ENCODE peak calls at places on chromosomes 12 and 14, in six cellular contexts. C, R, D, X, H and V are unnamed samples.
A peak's percentile ranks its signal among the peaks of the same experiment; 100 is the strongest.

GRCh38 chr12:106114084-106115068 is 24.4 kb downstream of the NUAK1 start:
- DNase-seq in C (no peak), R (no peak), D (no peak), X (no peak), H (no peak), V (no peak)

GRCh38 chr12:43316506-43316905 is 235.5 kb downstream of the ADAMTS20 start:
- DNase-seq in C (no peak), R (no peak), D (no peak), X (no peak), H (no peak), V (no peak)

GRCh38 chr12:119061208-119061796 is 80.0 kb downstream of the SRRM4 start:
- DNase-seq in C (no peak), R (peak; percentile 86), D (peak; percentile 76), X (no peak), H (no peak), V (no peak)

GRCh38 chr12:92719674-92720073 is 16.9 kb downstream of the PLEKHG7 start:
- DNase-seq in C (no peak), R (no peak), D (no peak), X (no peak), H (no peak), V (no peak)

GRCh38 chr12:62426095-62426488 is 40.5 kb upstream of the MON2 start:
- DNase-seq in C (no peak), R (no peak), D (no peak), X (no peak), H (no peak), V (no peak)

GRCh38 chr12:89685363-89685972 is 23.2 kb downstream of the ATP2B1 start:
- DNase-seq in C (no peak), R (no peak), D (no peak), X (no peak), H (no peak), V (no peak)

GRCh38 chr12:70722584-70723343 is 85.5 kb upstream of the PTPRB start:
- DNase-seq in C (no peak), R (no peak), D (no peak), X (no peak), H (no peak), V (no peak)

GRCh38 chr12:29782821-29783772 is 645 bp downstream of the TMTC1 start:
- DNase-seq in C (no peak), R (peak; percentile 36), D (peak; percentile 84), X (no peak), H (no peak), V (no peak)

GRCh38 chr12:54189198-54189539 is 384 bp upstream of the SMUG1 start:
- DNase-seq in C (no peak), R (no peak), D (no peak), X (no peak), H (no peak), V (no peak)

GRCh38 chr12:88553941-88554658 is 26.2 kb downstream of the KITLG start:
- DNase-seq in C (peak; percentile 71), R (peak; percentile 10), D (no peak), X (no peak), H (no peak), V (peak; percentile 69)

GRCh38 chr14:97290977-97291376 is 493.8 kb downstream of the VRK1 start:
- DNase-seq in C (no peak), R (no peak), D (no peak), X (no peak), H (no peak), V (no peak)

GRCh38 chr12:2023365-2023764 is 19.1 kb upstream of the DCP1B start:
- DNase-seq in C (no peak), R (no peak), D (no peak), X (no peak), H (no peak), V (no peak)

GRCh38 chr14:56055521-56055920 is 62.7 kb upstream of the PELI2 start:
- DNase-seq in C (no peak), R (no peak), D (no peak), X (no peak), H (no peak), V (no peak)

GRCh38 chr14:57492859-57493258 is 798 bp downstream of the CCDC198 start:
- DNase-seq in C (peak; percentile 61), R (no peak), D (no peak), X (no peak), H (no peak), V (peak; percentile 28)

GRCh38 chr14:23121401-23121800 is 2.3 kb upstream of the CEBPE start:
- DNase-seq in C (peak; percentile 31), R (peak; percentile 57), D (peak; percentile 70), X (no peak), H (no peak), V (no peak)

GRCh38 chr14:36663404-36664321 is 2.0 kb downstream of the PAX9 start:
- DNase-seq in C (no peak), R (no peak), D (peak; percentile 54), X (no peak), H (no peak), V (no peak)

GRCh38 chr14:32635103-32635719 is 303.5 kb upstream of the NPAS3 start:
- DNase-seq in C (peak; percentile 18), R (no peak), D (no peak), X (no peak), H (no peak), V (no peak)

GRCh38 chr14:105084741-105085571 is 19.7 kb upstream of the GPR132 start:
- DNase-seq in C (no peak), R (no peak), D (peak; percentile 52), X (no peak), H (no peak), V (no peak)

GRCh38 chr12:88206636-88207035 is 64.5 kb downstream of the TMTC3 start:
- DNase-seq in C (peak; percentile 55), R (peak; percentile 10), D (no peak), X (no peak), H (no peak), V (peak; percentile 40)

GRCh38 chr12:57803317-57803893 is 15.1 kb downstream of the AVIL start:
- DNase-seq in C (peak; percentile 17), R (peak; percentile 74), D (no peak), X (peak; percentile 69), H (no peak), V (no peak)

GRCh38 chr14:78448483-78449094 is 278.4 kb downstream of the NRXN3 start:
- DNase-seq in C (no peak), R (peak; percentile 69), D (no peak), X (peak; percentile 52), H (no peak), V (no peak)

GRCh38 chr12:14999421-15000047 is 26.7 kb downstream of the PDE6H start:
- DNase-seq in C (no peak), R (no peak), D (no peak), X (no peak), H (no peak), V (peak; percentile 56)

GRCh38 chr12:14998941-14999340 is 26.1 kb downstream of the PDE6H start:
- DNase-seq in C (no peak), R (no peak), D (no peak), X (no peak), H (no peak), V (no peak)

GRCh38 chr12:15000575-15000974 is 27.7 kb downstream of the PDE6H start:
- DNase-seq in C (no peak), R (no peak), D (no peak), X (no peak), H (no peak), V (no peak)

GRCh38 chr12:15004401-15004800 is 31.6 kb downstream of the PDE6H start:
- DNase-seq in C (no peak), R (no peak), D (no peak), X (no peak), H (no peak), V (no peak)

DNA sequence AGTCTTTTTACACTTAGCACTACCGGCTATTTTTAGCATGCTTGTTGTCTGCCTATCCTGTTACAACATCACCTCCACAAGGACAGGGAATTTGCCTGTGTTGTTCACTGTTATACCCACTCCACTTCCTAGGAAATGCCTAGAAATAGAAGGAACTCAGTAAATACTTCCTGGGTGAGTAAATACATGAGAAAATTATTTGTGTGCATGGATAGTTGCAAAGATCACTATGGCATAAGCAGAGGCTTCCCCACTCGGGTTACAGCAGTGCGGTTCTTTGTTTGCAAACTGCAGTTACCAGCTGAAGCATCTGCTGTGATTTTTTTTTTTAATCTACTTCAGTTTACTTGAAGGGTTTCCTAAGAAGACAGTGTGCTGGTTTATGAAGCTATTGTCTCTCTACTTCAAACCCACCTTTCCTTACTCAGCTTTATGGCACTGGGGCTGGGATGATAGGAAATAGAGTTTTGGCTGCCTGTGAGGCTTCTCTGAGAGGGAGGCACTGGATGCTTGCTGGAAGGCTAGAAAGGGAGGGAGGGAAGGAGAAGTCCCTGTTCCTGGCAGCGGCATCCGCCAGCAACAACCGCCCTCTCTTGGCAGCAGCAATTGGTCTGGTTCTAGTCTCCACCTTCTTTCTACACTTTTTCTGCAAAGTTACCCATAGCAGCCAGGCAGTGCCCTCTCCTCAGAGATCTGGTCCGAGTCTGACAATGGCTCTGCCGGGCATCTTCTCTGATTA is 29.1 kb downstream of the PDE6H start:
- DNase-seq in C (no peak), R (peak; percentile 19), D (peak; percentile 70), X (no peak), H (no peak), V (no peak)
- H3K4me3 ChIP-seq in C (no peak overlapping the region), R (no peak overlapping the region), D (no peak overlapping the region), X (no peak overlapping the region), H (no peak overlapping the region), V (no peak overlapping the region)

GRCh38 chr14:65471038-65471878 is 58.7 kb downstream of the FUT8 start:
- DNase-seq in C (no peak), R (no peak), D (no peak), X (no peak), H (no peak), V (no peak)
- H3K4me3 ChIP-seq in C (no peak overlapping the region), R (no peak overlapping the region), D (no peak overlapping the region), X (no peak overlapping the region), H (no peak overlapping the region), V (no peak overlapping the region)

GRCh38 chr12:459430-460258 is at the start of gene B4GALNT3:
- DNase-seq in C (no peak), R (peak; percentile 74), D (peak; percentile 85), X (peak; percentile 56), H (peak; percentile 28), V (no peak)

GRCh38 chr12:461425-461824 is 1.7 kb downstream of the B4GALNT3 start:
- DNase-seq in C (no peak), R (no peak), D (no peak), X (no peak), H (no peak), V (no peak)

GRCh38 chr12:459050-459429 is 699 bp upstream of the B4GALNT3 start:
- DNase-seq in C (no peak), R (no peak), D (no peak), X (no peak), H (no peak), V (no peak)

GRCh38 chr12:462936-463705 is 3.4 kb downstream of the B4GALNT3 start:
- DNase-seq in C (no peak), R (peak; percentile 57), D (no peak), X (no peak), H (no peak), V (no peak)

GRCh38 chr12:460301-461230 is 827 bp downstream of the B4GALNT3 start:
- DNase-seq in C (no peak), R (peak; percentile 46), D (peak; percentile 82), X (no peak), H (peak; percentile 40), V (no peak)
- H3K4me3 ChIP-seq in C (peak overlapping the region; percentile 27), R (peak overlapping the region; percentile 16), D (peak overlapping the region; percentile 46), X (peak overlapping the region; percentile 77), H (peak overlapping the region; percentile 7), V (peak overlapping the region; percentile 38)

DNA sequence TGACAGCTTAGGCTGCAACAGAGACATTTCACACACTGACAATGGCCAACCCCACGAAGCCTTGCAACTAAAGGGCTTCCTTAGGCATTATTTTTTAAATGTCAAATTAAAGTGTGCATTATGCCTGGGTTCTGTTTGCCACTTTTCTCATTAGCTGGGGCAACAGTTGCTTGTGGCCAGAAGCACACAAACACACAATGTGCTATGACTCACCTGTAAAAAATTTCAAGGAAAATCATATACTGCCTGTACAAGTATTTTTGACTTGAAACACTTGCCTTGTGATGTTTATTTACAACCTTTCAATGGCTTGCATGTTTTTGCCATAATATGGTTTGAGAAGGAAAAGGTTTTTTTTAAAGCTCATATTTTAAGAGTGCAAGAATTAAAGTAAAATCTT is 1.9 kb downstream of the NTN4 start:
- DNase-seq in C (no peak), R (no peak), D (no peak), X (no peak), H (no peak), V (no peak)
- H3K4me3 ChIP-seq in C (no peak overlapping the region), R (no peak overlapping the region), D (peak overlapping the region; percentile 83), X (peak overlapping the region; percentile 82), H (no peak overlapping the region), V (peak overlapping the region; percentile 74)